ENCODE peak calls at places on chromosomes 12 and 14, in seven cellular contexts. One of them, this sample, is unnamed.

GRCh38 chr14:58794993-58795762 is 157.4 kb downstream of the DACT1 start:
- DNase-seq in testis: no peak
- DNase-seq in AG04450: no peak
- DNase-seq in HFF-Myc: no peak
- DNase-seq in foreskin fibroblast: no peak
- DNase-seq in sigmoid colon: no peak
- DNase-seq in CD8-positive, alpha-beta memory T cell: no peak
- DNase-seq in this sample: no peak

GRCh38 chr14:77014004-77014604 is 14.4 kb downstream of the IRF2BPL start:
- DNase-seq in testis: peak; percentile 92
- DNase-seq in AG04450: no peak
- DNase-seq in HFF-Myc: no peak
- DNase-seq in foreskin fibroblast: no peak
- DNase-seq in sigmoid colon: peak; percentile 87
- DNase-seq in CD8-positive, alpha-beta memory T cell: no peak
- DNase-seq in this sample: no peak

GRCh38 chr12:107818984-107819383 is 44.5 kb downstream of the ASCL4 start:
- DNase-seq in testis: no peak
- DNase-seq in AG04450: no peak
- DNase-seq in HFF-Myc: peak; percentile 6
- DNase-seq in foreskin fibroblast: peak; percentile 31
- DNase-seq in sigmoid colon: no peak
- DNase-seq in CD8-positive, alpha-beta memory T cell: no peak
- DNase-seq in this sample: no peak

GRCh38 chr12:79174656-79175055 is 310.1 kb downstream of the SYT1 start:
- DNase-seq in testis: no peak
- DNase-seq in AG04450: no peak
- DNase-seq in HFF-Myc: peak; percentile 20
- DNase-seq in foreskin fibroblast: peak; percentile 72
- DNase-seq in sigmoid colon: no peak
- DNase-seq in CD8-positive, alpha-beta memory T cell: no peak
- DNase-seq in this sample: peak; percentile 33

GRCh38 chr12:69994593-69995222 is 169.7 kb downstream of the MYRFL start:
- DNase-seq in testis: peak; percentile 75
- DNase-seq in AG04450: no peak
- DNase-seq in HFF-Myc: no peak
- DNase-seq in foreskin fibroblast: no peak
- DNase-seq in sigmoid colon: no peak
- DNase-seq in CD8-positive, alpha-beta memory T cell: no peak
- DNase-seq in this sample: no peak

GRCh38 chr12:132362966-132363660 is 33.7 kb upstream of the GALNT9 start:
- DNase-seq in testis: no peak
- DNase-seq in AG04450: no peak
- DNase-seq in HFF-Myc: no peak
- DNase-seq in foreskin fibroblast: no peak
- DNase-seq in sigmoid colon: peak; percentile 56
- DNase-seq in CD8-positive, alpha-beta memory T cell: no peak
- DNase-seq in this sample: no peak

GRCh38 chr12:12870454-12870853 is 20.9 kb upstream of the GPRC5A start:
- DNase-seq in testis: no peak
- DNase-seq in AG04450: peak; percentile 98
- DNase-seq in HFF-Myc: peak; percentile 96
- DNase-seq in foreskin fibroblast: peak; percentile 98
- DNase-seq in sigmoid colon: no peak
- DNase-seq in CD8-positive, alpha-beta memory T cell: no peak
- DNase-seq in this sample: peak; percentile 94

GRCh38 chr12:100497105-100497795 is 23.6 kb downstream of the NR1H4 start:
- DNase-seq in testis: no peak
- DNase-seq in AG04450: no peak
- DNase-seq in HFF-Myc: no peak
- DNase-seq in foreskin fibroblast: no peak
- DNase-seq in sigmoid colon: no peak
- DNase-seq in CD8-positive, alpha-beta memory T cell: no peak
- DNase-seq in this sample: no peak

GRCh38 chr12:109900752-109901580 is 892 bp downstream of the TCHP start:
- DNase-seq in testis: no peak
- DNase-seq in AG04450: no peak
- DNase-seq in HFF-Myc: no peak
- DNase-seq in foreskin fibroblast: peak; percentile 25
- DNase-seq in sigmoid colon: no peak
- DNase-seq in CD8-positive, alpha-beta memory T cell: no peak
- DNase-seq in this sample: no peak

GRCh38 chr14:20652996-20653975 is 11.8 kb upstream of the OR6S1 start:
- DNase-seq in testis: peak; percentile 85
- DNase-seq in AG04450: no peak
- DNase-seq in HFF-Myc: peak; percentile 84
- DNase-seq in foreskin fibroblast: peak; percentile 76
- DNase-seq in sigmoid colon: no peak
- DNase-seq in CD8-positive, alpha-beta memory T cell: no peak
- DNase-seq in this sample: peak; percentile 10

GRCh38 chr14:55711171-55711811 is 131.3 kb downstream of the KTN1 start:
- DNase-seq in testis: no peak
- DNase-seq in AG04450: no peak
- DNase-seq in HFF-Myc: no peak
- DNase-seq in foreskin fibroblast: peak; percentile 87
- DNase-seq in sigmoid colon: no peak
- DNase-seq in CD8-positive, alpha-beta memory T cell: no peak
- DNase-seq in this sample: peak; percentile 20

GRCh38 chr12:58099476-58099875 is 158.1 kb downstream of the ATP23 start:
- DNase-seq in testis: no peak
- DNase-seq in AG04450: no peak
- DNase-seq in HFF-Myc: no peak
- DNase-seq in foreskin fibroblast: no peak
- DNase-seq in sigmoid colon: no peak
- DNase-seq in CD8-positive, alpha-beta memory T cell: no peak
- DNase-seq in this sample: no peak

GRCh38 chr12:92299344-92299743 is 153.7 kb upstream of the BTG1 start:
- DNase-seq in testis: no peak
- DNase-seq in AG04450: no peak
- DNase-seq in HFF-Myc: no peak
- DNase-seq in foreskin fibroblast: no peak
- DNase-seq in sigmoid colon: no peak
- DNase-seq in CD8-positive, alpha-beta memory T cell: no peak
- DNase-seq in this sample: no peak

GRCh38 chr12:128551266-128552025 is 272.3 kb downstream of the SLC15A4 start:
- DNase-seq in testis: no peak
- DNase-seq in AG04450: no peak
- DNase-seq in HFF-Myc: no peak
- DNase-seq in foreskin fibroblast: no peak
- DNase-seq in sigmoid colon: no peak
- DNase-seq in CD8-positive, alpha-beta memory T cell: no peak
- DNase-seq in this sample: no peak

GRCh38 chr14:31968107-31968810 is 108.8 kb upstream of the ARHGAP5 start:
- DNase-seq in testis: no peak
- DNase-seq in AG04450: no peak
- DNase-seq in HFF-Myc: no peak
- DNase-seq in foreskin fibroblast: peak; percentile 52
- DNase-seq in sigmoid colon: no peak
- DNase-seq in CD8-positive, alpha-beta memory T cell: no peak
- DNase-seq in this sample: no peak

GRCh38 chr12:53190108-53190729 is 9.5 kb upstream of the CSAD start:
- DNase-seq in testis: peak; percentile 52
- DNase-seq in AG04450: no peak
- DNase-seq in HFF-Myc: no peak
- DNase-seq in foreskin fibroblast: peak; percentile 79
- DNase-seq in sigmoid colon: peak; percentile 86
- DNase-seq in CD8-positive, alpha-beta memory T cell: peak; percentile 36
- DNase-seq in this sample: peak; percentile 36

GRCh38 chr12:43852744-43853143 is 16.9 kb downstream of the TMEM117 start:
- DNase-seq in testis: no peak
- DNase-seq in AG04450: no peak
- DNase-seq in HFF-Myc: no peak
- DNase-seq in foreskin fibroblast: no peak
- DNase-seq in sigmoid colon: no peak
- DNase-seq in CD8-positive, alpha-beta memory T cell: no peak
- DNase-seq in this sample: no peak

GRCh38 chr12:56593909-56594621 is 36.1 kb downstream of the BAZ2A start:
- DNase-seq in testis: peak; percentile 69
- DNase-seq in AG04450: peak; percentile 55
- DNase-seq in HFF-Myc: peak; percentile 53
- DNase-seq in foreskin fibroblast: peak; percentile 87
- DNase-seq in sigmoid colon: peak; percentile 75
- DNase-seq in CD8-positive, alpha-beta memory T cell: peak; percentile 51
- DNase-seq in this sample: peak; percentile 36

GRCh38 chr12:43333650-43334043 is 218.4 kb downstream of the ADAMTS20 start:
- DNase-seq in testis: no peak
- DNase-seq in AG04450: no peak
- DNase-seq in HFF-Myc: no peak
- DNase-seq in foreskin fibroblast: no peak
- DNase-seq in sigmoid colon: no peak
- DNase-seq in CD8-positive, alpha-beta memory T cell: no peak
- DNase-seq in this sample: no peak

GRCh38 chr14:53581497-53581896 is 375.1 kb downstream of the BMP4 start:
- DNase-seq in testis: no peak
- DNase-seq in AG04450: no peak
- DNase-seq in HFF-Myc: no peak
- DNase-seq in foreskin fibroblast: no peak
- DNase-seq in sigmoid colon: no peak
- DNase-seq in CD8-positive, alpha-beta memory T cell: no peak
- DNase-seq in this sample: no peak

GRCh38 chr12:58540480-58541299 is 379.6 kb downstream of the LRIG3 start:
- DNase-seq in testis: peak; percentile 83
- DNase-seq in AG04450: peak; percentile 85
- DNase-seq in HFF-Myc: peak; percentile 91
- DNase-seq in foreskin fibroblast: peak; percentile 96
- DNase-seq in sigmoid colon: peak; percentile 90
- DNase-seq in CD8-positive, alpha-beta memory T cell: no peak
- DNase-seq in this sample: peak; percentile 62

GRCh38 chr14:90140298-90140955 is 78.6 kb downstream of the KCNK13 start:
- DNase-seq in testis: no peak
- DNase-seq in AG04450: no peak
- DNase-seq in HFF-Myc: no peak
- DNase-seq in foreskin fibroblast: no peak
- DNase-seq in sigmoid colon: no peak
- DNase-seq in CD8-positive, alpha-beta memory T cell: no peak
- DNase-seq in this sample: peak; percentile 16

GRCh38 chr14:40221428-40221827 is 789.2 kb upstream of the FBXO33 start:
- DNase-seq in testis: no peak
- DNase-seq in AG04450: no peak
- DNase-seq in HFF-Myc: no peak
- DNase-seq in foreskin fibroblast: no peak
- DNase-seq in sigmoid colon: no peak
- DNase-seq in CD8-positive, alpha-beta memory T cell: no peak
- DNase-seq in this sample: no peak

GRCh38 chr12:53213348-53213747 is 6.3 kb upstream of the ITGB7 start:
- DNase-seq in testis: peak; percentile 89
- DNase-seq in AG04450: no peak
- DNase-seq in HFF-Myc: no peak
- DNase-seq in foreskin fibroblast: peak; percentile 89
- DNase-seq in sigmoid colon: peak; percentile 91
- DNase-seq in CD8-positive, alpha-beta memory T cell: peak; percentile 78
- DNase-seq in this sample: no peak

DNA sequence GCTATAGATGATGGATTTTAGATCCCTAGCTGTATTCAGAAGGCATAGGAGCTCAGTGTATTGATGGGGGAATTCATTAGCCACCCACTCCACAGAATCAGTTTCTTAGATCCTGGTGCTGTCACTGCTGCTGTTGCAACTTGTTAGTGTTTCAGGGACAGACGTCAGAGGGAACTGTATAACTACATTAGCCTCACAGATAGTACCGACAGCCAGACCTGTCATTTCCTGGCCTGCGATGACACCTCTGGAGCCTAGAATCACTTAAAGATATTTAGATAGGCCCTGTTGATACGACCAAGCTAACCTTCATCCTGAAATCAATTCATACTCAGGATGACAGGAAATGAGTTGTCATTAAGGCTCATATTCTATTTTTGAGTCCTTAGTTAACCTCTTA is 735.2 kb downstream of the DIO2 start:
- DNase-seq in testis: no peak
- DNase-seq in AG04450: no peak
- DNase-seq in HFF-Myc: no peak
- DNase-seq in foreskin fibroblast: no peak
- DNase-seq in sigmoid colon: no peak
- DNase-seq in CD8-positive, alpha-beta memory T cell: no peak
- DNase-seq in this sample: no peak
- H3K4me3 ChIP-seq in testis: no peak overlapping the region
- H3K4me3 ChIP-seq in AG04450: no peak overlapping the region
- H3K4me3 ChIP-seq in HFF-Myc: no peak overlapping the region
- H3K4me3 ChIP-seq in foreskin fibroblast: no peak overlapping the region
- H3K4me3 ChIP-seq in sigmoid colon: no peak overlapping the region
- H3K4me3 ChIP-seq in CD8-positive, alpha-beta memory T cell: no peak overlapping the region
- H3K4me3 ChIP-seq in this sample: no peak overlapping the region

GRCh38 chr14:91413547-91414474 is 3.8 kb downstream of the CCDC88C start:
- DNase-seq in testis: no peak
- DNase-seq in AG04450: no peak
- DNase-seq in HFF-Myc: no peak
- DNase-seq in foreskin fibroblast: no peak
- DNase-seq in sigmoid colon: no peak
- DNase-seq in CD8-positive, alpha-beta memory T cell: peak; percentile 73
- DNase-seq in this sample: no peak
- H3K4me3 ChIP-seq in testis: no peak overlapping the region
- H3K4me3 ChIP-seq in AG04450: no peak overlapping the region
- H3K4me3 ChIP-seq in HFF-Myc: no peak overlapping the region
- H3K4me3 ChIP-seq in foreskin fibroblast: no peak overlapping the region
- H3K4me3 ChIP-seq in sigmoid colon: no peak overlapping the region
- H3K4me3 ChIP-seq in CD8-positive, alpha-beta memory T cell: peak overlapping the region; percentile 91
- H3K4me3 ChIP-seq in this sample: no peak overlapping the region

DNA sequence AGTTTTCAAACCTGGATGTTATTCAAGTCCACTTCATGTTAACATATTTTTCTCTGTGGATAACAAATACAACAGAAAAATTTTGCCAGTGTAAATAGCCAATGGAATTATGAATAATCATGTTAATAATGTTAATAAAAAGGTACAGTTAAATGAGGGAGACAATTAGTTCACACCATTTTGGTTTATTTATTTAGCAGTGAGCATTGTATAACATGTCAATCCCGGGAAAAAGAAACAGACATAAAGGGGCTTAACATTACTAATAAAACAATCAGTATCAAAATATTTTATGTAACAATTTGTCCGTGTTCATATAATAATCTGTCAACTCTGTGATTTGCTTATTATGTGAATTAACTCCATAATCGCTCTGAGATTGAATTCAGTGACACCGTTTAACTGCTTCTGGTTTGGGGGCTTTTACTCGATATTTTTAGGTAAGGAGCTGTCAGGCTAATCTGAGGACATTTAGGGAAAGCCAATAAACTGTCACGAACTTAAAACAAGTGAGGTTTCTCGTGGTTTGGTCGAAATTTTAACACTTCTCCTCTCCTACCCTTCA is 95.9 kb upstream of the HMGA2 start:
- DNase-seq in testis: no peak
- DNase-seq in AG04450: no peak
- DNase-seq in HFF-Myc: no peak
- DNase-seq in foreskin fibroblast: no peak
- DNase-seq in sigmoid colon: no peak
- DNase-seq in CD8-positive, alpha-beta memory T cell: no peak
- DNase-seq in this sample: no peak
- H3K4me3 ChIP-seq in testis: peak overlapping the region; percentile 48
- H3K4me3 ChIP-seq in AG04450: peak overlapping the region; percentile 68
- H3K4me3 ChIP-seq in HFF-Myc: peak overlapping the region; percentile 54
- H3K4me3 ChIP-seq in foreskin fibroblast: peak overlapping the region; percentile 45
- H3K4me3 ChIP-seq in sigmoid colon: no peak overlapping the region
- H3K4me3 ChIP-seq in CD8-positive, alpha-beta memory T cell: no peak overlapping the region
- H3K4me3 ChIP-seq in this sample: peak overlapping the region; percentile 66

DNA sequence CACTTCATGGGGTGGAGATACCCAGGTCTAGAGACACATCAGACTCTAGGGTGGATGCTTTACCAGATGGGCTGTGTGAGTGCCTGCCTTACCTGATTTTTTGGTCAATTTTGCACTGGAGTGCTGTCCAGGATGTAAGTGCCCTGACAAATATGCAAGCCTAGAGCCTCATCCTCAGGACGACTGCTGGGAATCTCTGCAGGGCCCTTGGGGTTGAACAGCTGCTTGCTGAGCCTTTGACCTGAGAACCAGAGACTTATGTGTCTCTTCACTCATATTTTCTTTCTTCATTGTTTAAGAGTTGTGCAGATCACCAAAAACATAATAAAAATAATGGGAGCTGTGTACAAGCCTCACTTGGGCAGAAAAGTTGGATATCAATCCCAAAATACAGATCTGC is 551.5 kb upstream of the ATP2B1 start:
- DNase-seq in testis: no peak
- DNase-seq in AG04450: no peak
- DNase-seq in HFF-Myc: no peak
- DNase-seq in foreskin fibroblast: no peak
- DNase-seq in sigmoid colon: no peak
- DNase-seq in CD8-positive, alpha-beta memory T cell: no peak
- DNase-seq in this sample: no peak
- H3K4me3 ChIP-seq in testis: no peak overlapping the region
- H3K4me3 ChIP-seq in AG04450: no peak overlapping the region
- H3K4me3 ChIP-seq in HFF-Myc: no peak overlapping the region
- H3K4me3 ChIP-seq in foreskin fibroblast: no peak overlapping the region
- H3K4me3 ChIP-seq in sigmoid colon: no peak overlapping the region
- H3K4me3 ChIP-seq in CD8-positive, alpha-beta memory T cell: no peak overlapping the region
- H3K4me3 ChIP-seq in this sample: no peak overlapping the region

This sample was measured in skeletal muscle cell.